ENCODE peak calls at places on chromosome 20, in seven cellular contexts. Q is activated gamma-delta T cell treated with anti-CD3 and anti-CD28 coated beads, Interleukin-2, amount 50 U/mL, for 16 hours; D is BJ; T is cardiac muscle cell; V is astrocyte of the spinal cord; L is activated naive CD4-positive, alpha-beta T cell; O is stimulated activated CD4-positive, alpha-beta T cell treated with anti-CD3 and anti-CD28 coated beads, Interleukin-1b, Interleukin-23, amount 100 ng/mL, for 1 hour. E is an unnamed sample.

GRCh38 chr20:48403362-48403761 is 424.4 kb downstream of the PREX1 start:
- DNase-seq in Q (no peak), D (no peak), T (no peak), V (no peak), L (no peak), O (no peak), E (no peak)

GRCh38 chr20:11366660-11367059 is 551.0 kb upstream of the BTBD3 start:
- DNase-seq in Q (no peak), D (no peak), T (no peak), V (peak), L (no peak), O (no peak), E (no peak)

GRCh38 chr20:24095753-24096152 is 107.2 kb upstream of the GGTLC1 start:
- DNase-seq in Q (no peak), D (no peak), T (no peak), V (no peak), L (no peak), O (no peak), E (no peak)

GRCh38 chr20:20820780-20821495 is 108.5 kb upstream of the RALGAPA2 start:
- DNase-seq in Q (no peak), D (no peak), T (no peak), V (no peak), L (no peak), O (no peak), E (no peak)

GRCh38 chr20:60512436-60512835 is 554.2 kb downstream of the CDH26 start:
- DNase-seq in Q (no peak), D (peak), T (peak), V (peak), L (no peak), O (no peak), E (no peak)

GRCh38 chr20:48076772-48077171 is 291.5 kb upstream of the SULF2 start:
- DNase-seq in Q (no peak), D (no peak), T (no peak), V (no peak), L (no peak), O (no peak), E (no peak)

GRCh38 chr20:59403261-59403961 is 103.0 kb downstream of the EDN3 start:
- DNase-seq in Q (peak), D (no peak), T (peak), V (no peak), L (peak), O (peak), E (no peak)

GRCh38 chr20:51481311-51481997 is 61.1 kb downstream of the NFATC2 start:
- DNase-seq in Q (no peak), D (no peak), T (no peak), V (no peak), L (no peak), O (no peak), E (no peak)

GRCh38 chr20:45304464-45304999 is 2.1 kb upstream of the RBPJL start:
- DNase-seq in Q (no peak), D (no peak), T (no peak), V (no peak), L (no peak), O (no peak), E (no peak)

GRCh38 chr20:63782051-63782471 is 42.5 kb downstream of the SLC2A4RG start:
- DNase-seq in Q (peak), D (no peak), T (no peak), V (no peak), L (peak), O (no peak), E (no peak)

GRCh38 chr20:46709459-46710148 is at the start of gene SLC2A10:
- DNase-seq in Q (no peak), D (no peak), T (peak), V (peak), L (no peak), O (no peak), E (no peak)

GRCh38 chr20:37980876-37981275 is 52.4 kb downstream of the TTI1 start:
- DNase-seq in Q (no peak), D (no peak), T (no peak), V (no peak), L (no peak), O (no peak), E (no peak)

GRCh38 chr20:10316582-10316981 is 98.0 kb downstream of the SNAP25 start:
- DNase-seq in Q (no peak), D (no peak), T (no peak), V (no peak), L (no peak), O (no peak), E (no peak)

GRCh38 chr20:48064929-48065328 is 279.6 kb upstream of the SULF2 start:
- DNase-seq in Q (no peak), D (peak), T (peak), V (peak), L (no peak), O (no peak), E (no peak)

GRCh38 chr20:4985658-4986057 is 15.7 kb downstream of the SLC23A2 start:
- DNase-seq in Q (no peak), D (no peak), T (no peak), V (no peak), L (no peak), O (no peak), E (no peak)

GRCh38 chr20:51272392-51272791 is 249.5 kb upstream of the KCNG1 start:
- DNase-seq in Q (no peak), D (no peak), T (peak), V (peak), L (no peak), O (no peak), E (no peak)

GRCh38 chr20:62595491-62595890 is 46.8 kb upstream of the SLCO4A1 start:
- DNase-seq in Q (no peak), D (no peak), T (peak), V (peak), L (no peak), O (no peak), E (no peak)

GRCh38 chr20:4905612-4906011 is 95.7 kb downstream of the SLC23A2 start:
- DNase-seq in Q (no peak), D (no peak), T (peak), V (no peak), L (no peak), O (no peak), E (no peak)

GRCh38 chr20:21707267-21707666 is 1.8 kb downstream of the PAX1 start:
- DNase-seq in Q (no peak), D (no peak), T (no peak), V (no peak), L (no peak), O (no peak), E (no peak)

GRCh38 chr20:23652371-23652770 is 14.6 kb upstream of the CST3 start:
- DNase-seq in Q (no peak), D (no peak), T (no peak), V (peak), L (no peak), O (no peak), E (peak)

GRCh38 chr20:63178445-63178818 is 37.5 kb downstream of the YTHDF1 start:
- DNase-seq in Q (no peak), D (no peak), T (no peak), V (no peak), L (no peak), O (no peak), E (no peak)

GRCh38 chr20:63487116-63487764 is 11.6 kb downstream of the EEF1A2 start:
- DNase-seq in Q (no peak), D (no peak), T (no peak), V (no peak), L (no peak), O (no peak), E (no peak)

GRCh38 chr20:40691566-40692239 is 2.7 kb upstream of the MAFB start:
- DNase-seq in Q (no peak), D (no peak), T (no peak), V (no peak), L (no peak), O (no peak), E (no peak)

GRCh38 chr20:57620274-57620990 is at the start of gene ZBP1:
- DNase-seq in Q (peak), D (no peak), T (no peak), V (no peak), L (peak), O (no peak), E (no peak)

GRCh38 chr20:18986895-18987580 is 173.5 kb downstream of the SCP2D1 start:
- DNase-seq in Q (no peak), D (no peak), T (no peak), V (no peak), L (no peak), O (no peak), E (no peak)

GRCh38 chr20:19786311-19786710 is 28.3 kb downstream of the RIN2 start:
- DNase-seq in Q (no peak), D (peak), T (peak), V (peak), L (no peak), O (no peak), E (no peak)

GRCh38 chr20:4546342-4546741 is 175.4 kb upstream of the PRND start:
- DNase-seq in Q (no peak), D (no peak), T (no peak), V (no peak), L (no peak), O (no peak), E (no peak)

GRCh38 chr20:1330075-1330830 is 1.3 kb upstream of the SDCBP2 start:
- DNase-seq in Q (no peak), D (no peak), T (peak), V (no peak), L (no peak), O (no peak), E (peak)

GRCh38 chr20:19497064-19497463 is 261.0 kb upstream of the RIN2 start:
- DNase-seq in Q (no peak), D (peak), T (no peak), V (peak), L (no peak), O (no peak), E (no peak)

GRCh38 chr20:47354710-47355488 is 1.6 kb downstream of the ZMYND8 start:
- DNase-seq in Q (no peak), D (no peak), T (peak), V (peak), L (no peak), O (no peak), E (no peak)

GRCh38 chr20:54025166-54025835 is 45.1 kb downstream of the BCAS1 start:
- DNase-seq in Q (no peak), D (no peak), T (peak), V (peak), L (no peak), O (no peak), E (no peak)

GRCh38 chr20:14866841-14867514 is 529.6 kb upstream of the FLRT3 start:
- DNase-seq in Q (no peak), D (no peak), T (no peak), V (no peak), L (no peak), O (no peak), E (no peak)

GRCh38 chr20:64160118-64160517 is 4.1 kb upstream of the MYT1 start:
- DNase-seq in Q (no peak), D (no peak), T (no peak), V (no peak), L (no peak), O (no peak), E (no peak)

GRCh38 chr20:60071965-60072364 is 113.7 kb downstream of the CDH26 start:
- DNase-seq in Q (no peak), D (no peak), T (peak), V (peak), L (no peak), O (no peak), E (no peak)

GRCh38 chr20:43843096-43843964 is 71.3 kb upstream of the TOX2 start:
- DNase-seq in Q (no peak), D (peak), T (peak), V (peak), L (no peak), O (no peak), E (no peak)

GRCh38 chr20:37510226-37510625 is 10.8 kb upstream of the NNAT start:
- DNase-seq in Q (no peak), D (no peak), T (no peak), V (no peak), L (no peak), O (no peak), E (no peak)

GRCh38 chr20:32144898-32145662 is 35.6 kb downstream of the TM9SF4 start:
- DNase-seq in Q (no peak), D (no peak), T (no peak), V (no peak), L (no peak), O (no peak), E (no peak)

GRCh38 chr20:35307666-35308653 is 15.7 kb upstream of the FAM83C start:
- DNase-seq in Q (no peak), D (peak), T (peak), V (peak), L (no peak), O (no peak), E (no peak)

GRCh38 chr20:50367739-50368375 is 142.3 kb upstream of the PTPN1 start:
- DNase-seq in Q (no peak), D (no peak), T (no peak), V (no peak), L (no peak), O (no peak), E (no peak)

GRCh38 chr20:37969949-37970855 is 63.1 kb downstream of the TTI1 start:
- DNase-seq in Q (no peak), D (no peak), T (no peak), V (no peak), L (no peak), O (no peak), E (no peak)

E was measured in esophagus muscularis mucosa.